ENCODE peak calls at places on chromosomes 6 and 20, in five cellular contexts. Z is spleen, K is lower lobe of right lung, X is astrocyte of the cerebellum, H is foreskin keratinocyte. Q is an unnamed sample.

GRCh38 chr6:7604003-7604402 is 14.0 kb downstream of the SNRNP48 start:
- DNase-seq in K (no peak), H (no peak), X (no peak), Z (no peak), Q (no peak)

GRCh38 chr6:130076512-130076911 is 58.1 kb downstream of the L3MBTL3 start:
- DNase-seq in H (no peak), Z (no peak), K (no peak), X (peak), Q (peak)

GRCh38 chr6:45502446-45502845 is 124.7 kb upstream of the SUPT3H start:
- DNase-seq in Z (no peak), H (no peak), X (no peak), K (no peak), Q (no peak)

GRCh38 chr6:23446394-23447001 is 679.5 kb upstream of the NRSN1 start:
- DNase-seq in X (peak), K (no peak), Z (no peak), H (no peak), Q (peak)

GRCh38 chr20:13113731-13114130 is 105.0 kb downstream of the SPTLC3 start:
- DNase-seq in K (no peak), H (no peak), Z (no peak), X (no peak), Q (no peak)

GRCh38 chr6:167145468-167145867 is 12.3 kb downstream of the GPR31 start:
- DNase-seq in K (no peak), X (no peak), Z (no peak), H (no peak), Q (no peak)

GRCh38 chr20:2873747-2874041 is 413 bp downstream of the PTPRA start:
- DNase-seq in K (peak), H (no peak), X (no peak), Z (peak), Q (peak)

GRCh38 chr20:61253264-61253639 is 1.2 kb downstream of the CDH4 start:
- DNase-seq in K (no peak), Z (no peak), X (no peak), H (no peak), Q (no peak)

GRCh38 chr20:39532205-39532604 is 570.1 kb downstream of the DHX35 start:
- DNase-seq in K (no peak), Z (no peak), H (no peak), X (no peak), Q (no peak)

GRCh38 chr20:49140834-49141233 is 47.3 kb downstream of the STAU1 start:
- DNase-seq in X (no peak), K (no peak), Z (no peak), H (no peak), Q (no peak)

GRCh38 chr6:136216503-136216902 is 33.6 kb downstream of the MTFR2 start:
- DNase-seq in Z (no peak), H (no peak), K (no peak), X (no peak), Q (no peak)

GRCh38 chr20:61662226-61662945 is 403.3 kb downstream of the TAF4 start:
- DNase-seq in X (no peak), K (no peak), H (no peak), Z (peak), Q (no peak)

GRCh38 chr6:10138917-10139316 is 276.0 kb downstream of the TFAP2A start:
- DNase-seq in H (peak), X (no peak), K (no peak), Z (no peak), Q (peak)

GRCh38 chr6:72783667-72784066 is 161.8 kb downstream of the KCNQ5 start:
- DNase-seq in H (no peak), Z (no peak), K (no peak), X (peak), Q (no peak)

GRCh38 chr20:58634121-58634817 is 16.8 kb upstream of the STX16 start:
- DNase-seq in X (no peak), H (no peak), Z (peak), K (no peak), Q (no peak)

GRCh38 chr6:107318100-107318736 is 141.1 kb downstream of the PDSS2 start:
- DNase-seq in Z (peak), X (peak), K (peak), H (no peak), Q (peak)

GRCh38 chr6:159203304-159204005 is 34.3 kb downstream of the FNDC1 start:
- DNase-seq in Z (no peak), X (peak), K (no peak), H (no peak), Q (no peak)

GRCh38 chr20:4327956-4328355 is 312.6 kb upstream of the RNF24 start:
- DNase-seq in Z (no peak), H (no peak), K (no peak), X (no peak), Q (no peak)

GRCh38 chr6:105320766-105321165 is 82.1 kb downstream of the PREP start:
- DNase-seq in X (no peak), Z (no peak), K (no peak), H (no peak), Q (no peak)

GRCh38 chr6:10877012-10877411 is 4.8 kb downstream of the GCM2 start:
- DNase-seq in K (no peak), H (no peak), X (no peak), Z (no peak), Q (no peak)

GRCh38 chr6:679282-679681 is 13.7 kb downstream of the EXOC2 start:
- DNase-seq in H (no peak), Z (no peak), X (no peak), K (no peak), Q (no peak)

GRCh38 chr20:46523696-46524328 is 10.5 kb upstream of the ZNF334 start:
- DNase-seq in K (no peak), Z (no peak), X (no peak), H (no peak), Q (peak)

GRCh38 chr6:26273673-26274595 is 91.1 kb upstream of the BTN3A2 start:
- DNase-seq in H (no peak), Z (no peak), K (no peak), X (no peak), Q (peak)

GRCh38 chr6:17703256-17703694 is 3.5 kb downstream of the NUP153 start:
- DNase-seq in Z (no peak), X (no peak), K (no peak), H (peak), Q (peak)

GRCh38 chr6:18047406-18047805 is 60.0 kb upstream of the KIF13A start:
- DNase-seq in Z (no peak), X (no peak), H (peak), K (no peak), Q (no peak)

GRCh38 chr20:21397341-21398108 is at the start of gene NKX2-4:
- DNase-seq in Z (no peak), X (no peak), H (no peak), K (no peak), Q (no peak)

GRCh38 chr6:43927525-43928210 is 157.7 kb downstream of the VEGFA start:
- DNase-seq in H (no peak), Z (peak), K (peak), X (no peak), Q (no peak)
- TF ChIP-seq CTCF in H (peak), Z (no peak), K (no peak), X (no peak), Q (no peak)

GRCh38 chr20:37897008-37897548 is 5.8 kb upstream of the VSTM2L start:
- DNase-seq in Z (no peak), K (no peak), X (peak), H (no peak), Q (peak)
- TF ChIP-seq CTCF in Z (peak), K (no peak), X (peak), H (peak), Q (peak)

DNA sequence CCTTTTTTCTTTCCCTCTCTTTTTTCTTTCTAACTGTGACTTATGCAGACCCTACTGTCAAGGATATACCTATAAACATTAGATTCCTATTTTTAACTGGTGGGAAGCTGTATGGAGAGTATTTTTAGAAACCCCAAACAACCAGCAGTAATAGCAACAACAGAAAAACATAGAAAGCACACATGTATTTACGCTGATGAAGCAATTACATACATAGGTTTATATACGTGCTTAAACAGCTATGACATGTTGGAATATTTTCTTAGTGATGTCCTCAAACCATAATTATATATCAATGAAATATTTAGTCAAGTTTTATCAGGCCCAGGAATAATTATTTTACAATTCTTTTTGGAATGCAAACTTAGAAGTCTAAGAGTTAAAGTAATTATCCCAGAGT is 294.3 kb upstream of the SOX4 start:
- DNase-seq in Z (no peak), H (no peak), K (no peak), X (no peak), Q (no peak)
- TF ChIP-seq CTCF in Z (no peak), H (no peak), K (no peak), X (no peak), Q (no peak)

DNA sequence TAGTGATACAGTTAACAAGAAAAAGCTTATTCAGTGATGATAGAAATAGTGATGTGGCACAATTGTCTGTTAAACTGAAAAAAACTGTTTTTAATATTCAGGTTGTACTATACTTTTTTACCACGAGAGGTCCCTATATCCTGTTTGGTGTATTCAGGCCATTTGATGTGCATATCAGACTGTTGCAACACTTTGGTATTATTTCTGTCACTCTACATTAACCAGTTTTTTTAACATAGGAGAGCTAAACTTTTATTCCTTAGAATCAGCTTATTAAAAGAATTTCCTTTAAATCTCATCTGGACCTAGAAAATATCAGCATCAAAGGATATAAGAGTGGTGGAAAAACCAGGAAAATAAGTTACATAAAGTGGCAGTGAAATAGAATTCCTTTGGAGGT is 36.8 kb downstream of the TSPYL4 start:
- DNase-seq in X (peak), Z (no peak), K (no peak), H (no peak), Q (peak)
- TF ChIP-seq CTCF in X (peak), Z (peak), K (peak), H (peak), Q (peak)

DNA sequence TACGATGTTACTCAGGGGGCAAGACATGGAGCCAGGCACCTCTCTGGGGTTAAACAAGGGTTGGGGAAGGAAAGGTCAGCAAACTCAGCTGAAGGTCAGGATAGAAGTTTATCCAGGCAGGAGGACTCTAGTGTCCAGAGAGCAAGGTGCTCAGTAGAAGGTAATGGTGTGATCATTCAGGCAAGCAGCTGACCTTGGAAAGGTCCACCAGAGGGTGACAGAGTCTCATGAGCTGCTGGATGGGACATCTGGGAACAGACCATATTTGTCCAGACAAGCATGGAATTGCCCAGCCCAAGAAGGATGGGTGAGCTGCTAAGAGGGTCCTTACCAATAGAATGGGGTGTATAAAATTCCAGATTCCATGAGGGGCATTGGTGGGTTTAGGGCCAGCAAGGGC is 89.5 kb downstream of the MAP3K7 start:
- DNase-seq in X (no peak), H (no peak), Z (no peak), K (no peak), Q (no peak)
- TF ChIP-seq CTCF in X (no peak), H (peak), Z (no peak), K (no peak), Q (no peak)

DNA sequence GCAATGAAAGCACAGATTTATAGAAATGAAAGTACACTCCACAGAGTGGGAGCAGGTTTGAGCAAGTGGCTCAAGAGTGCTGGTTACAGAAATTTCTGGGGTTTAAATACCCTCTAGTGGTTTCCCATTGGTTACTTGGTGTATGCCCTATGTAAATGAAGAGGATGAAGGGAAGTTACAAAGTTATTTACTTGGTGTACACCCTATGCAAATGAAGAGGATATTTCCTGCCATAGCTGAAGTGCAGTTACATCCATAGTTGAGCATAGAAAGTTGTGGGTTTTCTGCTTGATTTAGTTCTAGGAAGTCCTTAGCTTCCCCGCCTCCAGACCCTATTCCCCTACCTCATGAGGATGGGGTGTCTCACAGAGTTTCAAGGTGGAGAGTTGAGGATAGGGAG is 22.7 kb downstream of the BCAS1 start:
- DNase-seq in Z (no peak), X (no peak), K (no peak), H (no peak), Q (peak)
- TF ChIP-seq CTCF in Z (no peak), X (no peak), K (no peak), H (no peak), Q (no peak)